ENCODE peak calls at places on chromosomes 5 and 9, in ten cellular contexts. One of them, this sample, is unnamed.
A peak's percentile ranks its signal among the peaks of the same experiment; 100 is the strongest.

GRCh38 chr5:137752873-137753226 is 1.3 kb downstream of the HNRNPA0 start:
- DNase-seq in dorsolateral prefrontal cortex: no peak
- DNase-seq in gastrocnemius medialis: no peak
- DNase-seq in heart left ventricle: no peak
- DNase-seq in neural progenitor cell: no peak
- DNase-seq in body of pancreas: no peak
- DNase-seq in foreskin fibroblast: no peak
- DNase-seq in CD8-positive, alpha-beta T cell: no peak
- DNase-seq in WTC11: peak; percentile 40
- DNase-seq in GM06990: peak; percentile 38
- DNase-seq in this sample: no peak

GRCh38 chr9:92384373-92384772 is 20.0 kb downstream of the OGN start:
- DNase-seq in dorsolateral prefrontal cortex: no peak
- DNase-seq in gastrocnemius medialis: no peak
- DNase-seq in heart left ventricle: no peak
- DNase-seq in neural progenitor cell: no peak
- DNase-seq in body of pancreas: no peak
- DNase-seq in foreskin fibroblast: peak; percentile 45
- DNase-seq in CD8-positive, alpha-beta T cell: no peak
- DNase-seq in WTC11: no peak
- DNase-seq in GM06990: no peak
- DNase-seq in this sample: no peak

GRCh38 chr5:139414601-139415121 is 10.8 kb upstream of the SPATA24 start:
- DNase-seq in dorsolateral prefrontal cortex: no peak
- DNase-seq in gastrocnemius medialis: peak; percentile 54
- DNase-seq in heart left ventricle: no peak
- DNase-seq in neural progenitor cell: no peak
- DNase-seq in body of pancreas: no peak
- DNase-seq in foreskin fibroblast: no peak
- DNase-seq in CD8-positive, alpha-beta T cell: no peak
- DNase-seq in WTC11: no peak
- DNase-seq in GM06990: no peak
- DNase-seq in this sample: no peak

GRCh38 chr9:8401961-8402701 is 602.6 kb upstream of the DMAC1 start:
- DNase-seq in dorsolateral prefrontal cortex: no peak
- DNase-seq in gastrocnemius medialis: no peak
- DNase-seq in heart left ventricle: no peak
- DNase-seq in neural progenitor cell: no peak
- DNase-seq in body of pancreas: no peak
- DNase-seq in foreskin fibroblast: no peak
- DNase-seq in CD8-positive, alpha-beta T cell: no peak
- DNase-seq in WTC11: no peak
- DNase-seq in GM06990: no peak
- DNase-seq in this sample: no peak

GRCh38 chr9:71694332-71694731 is 74.0 kb downstream of the CEMIP2 start:
- DNase-seq in dorsolateral prefrontal cortex: no peak
- DNase-seq in gastrocnemius medialis: no peak
- DNase-seq in heart left ventricle: no peak
- DNase-seq in neural progenitor cell: no peak
- DNase-seq in body of pancreas: no peak
- DNase-seq in foreskin fibroblast: no peak
- DNase-seq in CD8-positive, alpha-beta T cell: no peak
- DNase-seq in WTC11: no peak
- DNase-seq in GM06990: no peak
- DNase-seq in this sample: no peak

GRCh38 chr5:77630246-77631165 is 8.0 kb downstream of the OTP start:
- DNase-seq in dorsolateral prefrontal cortex: no peak
- DNase-seq in gastrocnemius medialis: no peak
- DNase-seq in heart left ventricle: peak; percentile 67
- DNase-seq in neural progenitor cell: peak; percentile 86
- DNase-seq in body of pancreas: peak; percentile 76
- DNase-seq in foreskin fibroblast: peak; percentile 57
- DNase-seq in CD8-positive, alpha-beta T cell: no peak
- DNase-seq in WTC11: peak; percentile 76
- DNase-seq in GM06990: peak; percentile 92
- DNase-seq in this sample: peak; percentile 42

GRCh38 chr5:136192526-136193395 is at the start of gene SMIM32:
- DNase-seq in dorsolateral prefrontal cortex: no peak
- DNase-seq in gastrocnemius medialis: no peak
- DNase-seq in heart left ventricle: no peak
- DNase-seq in neural progenitor cell: peak; percentile 79
- DNase-seq in body of pancreas: peak; percentile 19
- DNase-seq in foreskin fibroblast: peak; percentile 34
- DNase-seq in CD8-positive, alpha-beta T cell: no peak
- DNase-seq in WTC11: peak; percentile 59
- DNase-seq in GM06990: peak; percentile 19
- DNase-seq in this sample: peak; percentile 49

GRCh38 chr5:123084730-123085605 is 4.1 kb upstream of the PRDM6 start:
- DNase-seq in dorsolateral prefrontal cortex: no peak
- DNase-seq in gastrocnemius medialis: no peak
- DNase-seq in heart left ventricle: no peak
- DNase-seq in neural progenitor cell: no peak
- DNase-seq in body of pancreas: no peak
- DNase-seq in foreskin fibroblast: no peak
- DNase-seq in CD8-positive, alpha-beta T cell: no peak
- DNase-seq in WTC11: no peak
- DNase-seq in GM06990: no peak
- DNase-seq in this sample: no peak

GRCh38 chr9:96258967-96259366 is 43.0 kb downstream of the HSD17B3 start:
- DNase-seq in dorsolateral prefrontal cortex: no peak
- DNase-seq in gastrocnemius medialis: no peak
- DNase-seq in heart left ventricle: no peak
- DNase-seq in neural progenitor cell: no peak
- DNase-seq in body of pancreas: no peak
- DNase-seq in foreskin fibroblast: no peak
- DNase-seq in CD8-positive, alpha-beta T cell: no peak
- DNase-seq in WTC11: peak; percentile 26
- DNase-seq in GM06990: no peak
- DNase-seq in this sample: no peak

GRCh38 chr5:104189909-104190308 is 627.3 kb upstream of the NUDT12 start:
- DNase-seq in dorsolateral prefrontal cortex: no peak
- DNase-seq in gastrocnemius medialis: no peak
- DNase-seq in heart left ventricle: no peak
- DNase-seq in neural progenitor cell: no peak
- DNase-seq in body of pancreas: no peak
- DNase-seq in foreskin fibroblast: peak; percentile 5
- DNase-seq in CD8-positive, alpha-beta T cell: no peak
- DNase-seq in WTC11: no peak
- DNase-seq in GM06990: no peak
- DNase-seq in this sample: no peak

GRCh38 chr9:14236586-14236985 is 77.4 kb downstream of the NFIB start:
- DNase-seq in dorsolateral prefrontal cortex: no peak
- DNase-seq in gastrocnemius medialis: no peak
- DNase-seq in heart left ventricle: no peak
- DNase-seq in neural progenitor cell: no peak
- DNase-seq in body of pancreas: no peak
- DNase-seq in foreskin fibroblast: no peak
- DNase-seq in CD8-positive, alpha-beta T cell: no peak
- DNase-seq in WTC11: no peak
- DNase-seq in GM06990: no peak
- DNase-seq in this sample: no peak

GRCh38 chr5:311963-312362 is 9.6 kb upstream of the AHRR start:
- DNase-seq in dorsolateral prefrontal cortex: no peak
- DNase-seq in gastrocnemius medialis: no peak
- DNase-seq in heart left ventricle: no peak
- DNase-seq in neural progenitor cell: no peak
- DNase-seq in body of pancreas: no peak
- DNase-seq in foreskin fibroblast: no peak
- DNase-seq in CD8-positive, alpha-beta T cell: no peak
- DNase-seq in WTC11: no peak
- DNase-seq in GM06990: no peak
- DNase-seq in this sample: no peak

GRCh38 chr5:42880621-42881020 is 68.9 kb upstream of the SELENOP start:
- DNase-seq in dorsolateral prefrontal cortex: no peak
- DNase-seq in gastrocnemius medialis: no peak
- DNase-seq in heart left ventricle: no peak
- DNase-seq in neural progenitor cell: no peak
- DNase-seq in body of pancreas: no peak
- DNase-seq in foreskin fibroblast: no peak
- DNase-seq in CD8-positive, alpha-beta T cell: no peak
- DNase-seq in WTC11: no peak
- DNase-seq in GM06990: no peak
- DNase-seq in this sample: no peak

GRCh38 chr9:122218885-122219855 is 9.6 kb downstream of the LHX6 start:
- DNase-seq in dorsolateral prefrontal cortex: no peak
- DNase-seq in gastrocnemius medialis: no peak
- DNase-seq in heart left ventricle: no peak
- DNase-seq in neural progenitor cell: peak; percentile 68
- DNase-seq in body of pancreas: no peak
- DNase-seq in foreskin fibroblast: peak; percentile 51
- DNase-seq in CD8-positive, alpha-beta T cell: no peak
- DNase-seq in WTC11: peak; percentile 50
- DNase-seq in GM06990: no peak
- DNase-seq in this sample: no peak

GRCh38 chr5:107092695-107093094 is 578.0 kb downstream of the EFNA5 start:
- DNase-seq in dorsolateral prefrontal cortex: no peak
- DNase-seq in gastrocnemius medialis: no peak
- DNase-seq in heart left ventricle: no peak
- DNase-seq in neural progenitor cell: no peak
- DNase-seq in body of pancreas: no peak
- DNase-seq in foreskin fibroblast: peak; percentile 46
- DNase-seq in CD8-positive, alpha-beta T cell: no peak
- DNase-seq in WTC11: no peak
- DNase-seq in GM06990: no peak
- DNase-seq in this sample: no peak

GRCh38 chr5:66850354-66851075 is 254.3 kb downstream of the MAST4 start:
- DNase-seq in dorsolateral prefrontal cortex: no peak
- DNase-seq in gastrocnemius medialis: no peak
- DNase-seq in heart left ventricle: no peak
- DNase-seq in neural progenitor cell: no peak
- DNase-seq in body of pancreas: no peak
- DNase-seq in foreskin fibroblast: peak; percentile 72
- DNase-seq in CD8-positive, alpha-beta T cell: no peak
- DNase-seq in WTC11: no peak
- DNase-seq in GM06990: no peak
- DNase-seq in this sample: no peak

GRCh38 chr5:137564475-137564961 is 65.4 kb upstream of the SPOCK1 start:
- DNase-seq in dorsolateral prefrontal cortex: no peak
- DNase-seq in gastrocnemius medialis: no peak
- DNase-seq in heart left ventricle: no peak
- DNase-seq in neural progenitor cell: peak; percentile 10
- DNase-seq in body of pancreas: no peak
- DNase-seq in foreskin fibroblast: peak; percentile 48
- DNase-seq in CD8-positive, alpha-beta T cell: no peak
- DNase-seq in WTC11: no peak
- DNase-seq in GM06990: no peak
- DNase-seq in this sample: no peak

GRCh38 chr5:73027361-73027760 is 71.5 kb downstream of the FCHO2 start:
- DNase-seq in dorsolateral prefrontal cortex: no peak
- DNase-seq in gastrocnemius medialis: no peak
- DNase-seq in heart left ventricle: no peak
- DNase-seq in neural progenitor cell: no peak
- DNase-seq in body of pancreas: no peak
- DNase-seq in foreskin fibroblast: peak; percentile 9
- DNase-seq in CD8-positive, alpha-beta T cell: no peak
- DNase-seq in WTC11: no peak
- DNase-seq in GM06990: no peak
- DNase-seq in this sample: no peak
- TF ChIP-seq CTCF in dorsolateral prefrontal cortex: no peak
- TF ChIP-seq CTCF in gastrocnemius medialis: no peak
- TF ChIP-seq CTCF in heart left ventricle: peak; percentile 27
- TF ChIP-seq CTCF in neural progenitor cell: peak; percentile 28
- TF ChIP-seq CTCF in body of pancreas: no peak
- TF ChIP-seq CTCF in foreskin fibroblast: no peak
- TF ChIP-seq CTCF in CD8-positive, alpha-beta T cell: no peak
- TF ChIP-seq CTCF in WTC11: no peak
- TF ChIP-seq CTCF in GM06990: no peak
- TF ChIP-seq CTCF in this sample: peak; percentile 49

GRCh38 chr5:1930880-1931589 is 48.3 kb upstream of the IRX4 start:
- DNase-seq in dorsolateral prefrontal cortex: peak; percentile 13
- DNase-seq in gastrocnemius medialis: no peak
- DNase-seq in heart left ventricle: peak; percentile 76
- DNase-seq in neural progenitor cell: peak; percentile 72
- DNase-seq in body of pancreas: peak; percentile 55
- DNase-seq in foreskin fibroblast: peak; percentile 35
- DNase-seq in CD8-positive, alpha-beta T cell: no peak
- DNase-seq in WTC11: peak; percentile 56
- DNase-seq in GM06990: no peak
- DNase-seq in this sample: peak; percentile 50
- TF ChIP-seq CTCF in dorsolateral prefrontal cortex: no peak
- TF ChIP-seq CTCF in gastrocnemius medialis: no peak
- TF ChIP-seq CTCF in heart left ventricle: no peak
- TF ChIP-seq CTCF in neural progenitor cell: peak; percentile 3
- TF ChIP-seq CTCF in body of pancreas: no peak
- TF ChIP-seq CTCF in foreskin fibroblast: no peak
- TF ChIP-seq CTCF in CD8-positive, alpha-beta T cell: no peak
- TF ChIP-seq CTCF in WTC11: no peak
- TF ChIP-seq CTCF in GM06990: no peak
- TF ChIP-seq CTCF in this sample: no peak

GRCh38 chr9:109901191-109901590 is 121.2 kb downstream of the PALM2AKAP2 start:
- DNase-seq in dorsolateral prefrontal cortex: no peak
- DNase-seq in gastrocnemius medialis: peak; percentile 36
- DNase-seq in heart left ventricle: no peak
- DNase-seq in neural progenitor cell: no peak
- DNase-seq in body of pancreas: no peak
- DNase-seq in foreskin fibroblast: peak; percentile 68
- DNase-seq in CD8-positive, alpha-beta T cell: no peak
- DNase-seq in WTC11: no peak
- DNase-seq in GM06990: no peak
- DNase-seq in this sample: no peak

GRCh38 chr9:109906766-109907382 is 126.9 kb downstream of the PALM2AKAP2 start:
- DNase-seq in dorsolateral prefrontal cortex: no peak
- DNase-seq in gastrocnemius medialis: no peak
- DNase-seq in heart left ventricle: no peak
- DNase-seq in neural progenitor cell: no peak
- DNase-seq in body of pancreas: no peak
- DNase-seq in foreskin fibroblast: peak; percentile 74
- DNase-seq in CD8-positive, alpha-beta T cell: no peak
- DNase-seq in WTC11: no peak
- DNase-seq in GM06990: no peak
- DNase-seq in this sample: no peak

GRCh38 chr9:109904666-109905065 is 124.7 kb downstream of the PALM2AKAP2 start:
- DNase-seq in dorsolateral prefrontal cortex: no peak
- DNase-seq in gastrocnemius medialis: no peak
- DNase-seq in heart left ventricle: no peak
- DNase-seq in neural progenitor cell: no peak
- DNase-seq in body of pancreas: no peak
- DNase-seq in foreskin fibroblast: peak; percentile 85
- DNase-seq in CD8-positive, alpha-beta T cell: no peak
- DNase-seq in WTC11: no peak
- DNase-seq in GM06990: no peak
- DNase-seq in this sample: no peak

GRCh38 chr9:109905472-109905871 is 125.5 kb downstream of the PALM2AKAP2 start:
- DNase-seq in dorsolateral prefrontal cortex: no peak
- DNase-seq in gastrocnemius medialis: no peak
- DNase-seq in heart left ventricle: no peak
- DNase-seq in neural progenitor cell: no peak
- DNase-seq in body of pancreas: no peak
- DNase-seq in foreskin fibroblast: no peak
- DNase-seq in CD8-positive, alpha-beta T cell: no peak
- DNase-seq in WTC11: no peak
- DNase-seq in GM06990: no peak
- DNase-seq in this sample: no peak

GRCh38 chr9:109903515-109904138 is 123.6 kb downstream of the PALM2AKAP2 start:
- DNase-seq in dorsolateral prefrontal cortex: peak; percentile 34
- DNase-seq in gastrocnemius medialis: no peak
- DNase-seq in heart left ventricle: no peak
- DNase-seq in neural progenitor cell: peak; percentile 82
- DNase-seq in body of pancreas: peak; percentile 73
- DNase-seq in foreskin fibroblast: peak; percentile 88
- DNase-seq in CD8-positive, alpha-beta T cell: no peak
- DNase-seq in WTC11: peak; percentile 59
- DNase-seq in GM06990: no peak
- DNase-seq in this sample: peak; percentile 37
- TF ChIP-seq CTCF in dorsolateral prefrontal cortex: peak; percentile 80
- TF ChIP-seq CTCF in gastrocnemius medialis: peak; percentile 75
- TF ChIP-seq CTCF in heart left ventricle: peak; percentile 75
- TF ChIP-seq CTCF in neural progenitor cell: peak; percentile 93
- TF ChIP-seq CTCF in body of pancreas: peak; percentile 84
- TF ChIP-seq CTCF in foreskin fibroblast: peak; percentile 87
- TF ChIP-seq CTCF in CD8-positive, alpha-beta T cell: peak; percentile 74
- TF ChIP-seq CTCF in WTC11: peak; percentile 62
- TF ChIP-seq CTCF in GM06990: peak; percentile 73
- TF ChIP-seq CTCF in this sample: peak; percentile 86

GRCh38 chr9:126681336-126681735 is 67.6 kb downstream of the LMX1B start:
- DNase-seq in dorsolateral prefrontal cortex: no peak
- DNase-seq in gastrocnemius medialis: no peak
- DNase-seq in heart left ventricle: no peak
- DNase-seq in neural progenitor cell: no peak
- DNase-seq in body of pancreas: no peak
- DNase-seq in foreskin fibroblast: no peak
- DNase-seq in CD8-positive, alpha-beta T cell: no peak
- DNase-seq in WTC11: peak; percentile 51
- DNase-seq in GM06990: no peak
- DNase-seq in this sample: no peak
- TF ChIP-seq CTCF in dorsolateral prefrontal cortex: no peak
- TF ChIP-seq CTCF in gastrocnemius medialis: no peak
- TF ChIP-seq CTCF in heart left ventricle: no peak
- TF ChIP-seq CTCF in neural progenitor cell: no peak
- TF ChIP-seq CTCF in body of pancreas: no peak
- TF ChIP-seq CTCF in foreskin fibroblast: no peak
- TF ChIP-seq CTCF in CD8-positive, alpha-beta T cell: no peak
- TF ChIP-seq CTCF in WTC11: no peak
- TF ChIP-seq CTCF in GM06990: no peak
- TF ChIP-seq CTCF in this sample: no peak

This sample was measured in progenitor cell of endocrine pancreas.